ENCODE peak calls at places on chromosomes 4 and X, in four cellular contexts. Z is RWPE1, M is BJ, R is MCF 10A. F is an unnamed sample.

GRCh38 chr4:81397635-81398034 is 74.1 kb downstream of the RASGEF1B start:
- DNase-seq in Z (no peak), R (no peak), M (no peak), F (no peak)

GRCh38 chr4:148270600-148270999 is 171.6 kb downstream of the NR3C2 start:
- DNase-seq in Z (peak; percentile 18), M (no peak), R (peak; percentile 27), F (no peak)

GRCh38 chr4:146333187-146333894 is 119.0 kb downstream of the REELD1 start:
- DNase-seq in R (peak; percentile 86), Z (peak; percentile 29), M (peak; percentile 20), F (no peak)

GRCh38 chrX:67636532-67636931 is 92.7 kb downstream of the AR start:
- DNase-seq in R (no peak), M (no peak), Z (no peak), F (no peak)

GRCh38 chrX:50779694-50780093 is 34.3 kb downstream of the SHROOM4 start:
- DNase-seq in R (no peak), Z (no peak), M (no peak), F (no peak)

GRCh38 chrX:151902813-151903591 is 9.7 kb upstream of the MAGEA4 start:
- DNase-seq in Z (peak; percentile 68), M (peak; percentile 74), R (peak; percentile 88), F (no peak)

GRCh38 chr4:150782921-150783320 is 201.0 kb downstream of the MAB21L2 start:
- DNase-seq in R (no peak), Z (no peak), M (no peak), F (no peak)

GRCh38 chrX:137342969-137343368 is 223.0 kb upstream of the ZIC3 start:
- DNase-seq in M (no peak), R (no peak), Z (no peak), F (no peak)

GRCh38 chr4:47505666-47506065 is 20.6 kb downstream of the ATP10D start:
- DNase-seq in Z (no peak), M (no peak), R (no peak), F (no peak)

GRCh38 chrX:24259544-24260240 is 54.2 kb downstream of the SUPT20HL2 start:
- DNase-seq in M (no peak), Z (peak; percentile 20), R (peak; percentile 81), F (no peak)

GRCh38 chr4:8593268-8594096 is 917 bp downstream of the CPZ start:
- DNase-seq in Z (no peak), R (no peak), M (no peak), F (no peak)

GRCh38 chrX:152917969-152918579 is 20.2 kb downstream of the ZNF185 start:
- DNase-seq in M (no peak), Z (no peak), R (no peak), F (no peak)

GRCh38 chrX:151169783-151170182 is 6.6 kb upstream of the GPR50 start:
- DNase-seq in M (no peak), Z (no peak), R (no peak), F (no peak)

GRCh38 chr4:53119685-53120084 is 246.2 kb downstream of the SCFD2 start:
- DNase-seq in Z (peak; percentile 22), R (peak; percentile 28), M (no peak), F (no peak)

GRCh38 chr4:109967798-109968520 is 55.3 kb downstream of the EGF start:
- DNase-seq in M (no peak), Z (peak; percentile 22), R (peak; percentile 13), F (no peak)

GRCh38 chr4:34850426-34850825 is 1393.9 kb downstream of the ARAP2 start:
- DNase-seq in R (no peak), M (no peak), Z (no peak), F (no peak)

GRCh38 chr4:25020240-25020639 is 10.5 kb downstream of the LGI2 start:
- DNase-seq in Z (peak; percentile 73), R (peak; percentile 83), M (peak; percentile 2), F (no peak)